ENCODE peak calls at places on chromosomes 6 and 20, in eight cellular contexts. I is pancreas, X is BJ, O is GM23338, T is endodermal cell, A is HFF-Myc, H is K562, R is GM12865. W is an unnamed sample.

GRCh38 chr6:166056637-166057036 is 111.0 kb downstream of the TBXT start:
- DNase-seq in I (no peak), X (no peak), O (no peak), T (no peak), A (no peak), H (no peak), R (no peak), W (no peak)

GRCh38 chr6:135423649-135424128 is 73.9 kb downstream of the AHI1 start:
- DNase-seq in I (no peak), X (peak; percentile 4), O (peak; percentile 63), T (no peak), A (peak; percentile 9), H (peak; percentile 56), R (peak; percentile 68), W (no peak)

GRCh38 chr6:33710296-33711121 is 991 bp downstream of the UQCC2 start:
- DNase-seq in I (no peak), X (no peak), O (no peak), T (no peak), A (no peak), H (peak; percentile 35), R (peak; percentile 33), W (no peak)

GRCh38 chr20:44862286-44862685 is 23.2 kb upstream of the YWHAB start:
- DNase-seq in I (no peak), X (no peak), O (no peak), T (no peak), A (no peak), H (no peak), R (no peak), W (no peak)

GRCh38 chr6:110703906-110704594 is 111.2 kb downstream of the CDK19 start:
- DNase-seq in I (no peak), X (no peak), O (no peak), T (no peak), A (no peak), H (no peak), R (no peak), W (no peak)

GRCh38 chr20:61942526-61942925 is 123.2 kb downstream of the TAF4 start:
- DNase-seq in I (no peak), X (no peak), O (no peak), T (no peak), A (no peak), H (no peak), R (no peak), W (no peak)

GRCh38 chr6:2514965-2515543 is 235.7 kb downstream of the MYLK4 start:
- DNase-seq in I (no peak), X (no peak), O (no peak), T (no peak), A (no peak), H (no peak), R (no peak), W (no peak)

GRCh38 chr6:121531658-121532167 is 96.3 kb downstream of the GJA1 start:
- DNase-seq in I (no peak), X (no peak), O (no peak), T (no peak), A (no peak), H (no peak), R (no peak), W (no peak)

GRCh38 chr20:23225407-23226060 is 125.1 kb upstream of the NXT1 start:
- DNase-seq in I (no peak), X (no peak), O (no peak), T (no peak), A (no peak), H (peak; percentile 16), R (no peak), W (peak; percentile 51)

GRCh38 chr20:9015984-9016324 is 52.9 kb upstream of the PLCB4 start:
- DNase-seq in I (no peak), X (no peak), O (peak; percentile 70), T (no peak), A (no peak), H (no peak), R (no peak), W (peak; percentile 5)

GRCh38 chr6:166777096-166777630 is 150.1 kb upstream of the RPS6KA2 start:
- DNase-seq in I (no peak), X (no peak), O (no peak), T (no peak), A (no peak), H (no peak), R (no peak), W (no peak)

GRCh38 chr6:3438190-3439167 is 18.4 kb downstream of the SLC22A23 start:
- DNase-seq in I (no peak), X (no peak), O (no peak), T (peak; percentile 59), A (no peak), H (no peak), R (no peak), W (peak; percentile 79)

GRCh38 chr6:5084192-5084786 is 852 bp upstream of the PPP1R3G start:
- DNase-seq in I (no peak), X (no peak), O (peak; percentile 61), T (no peak), A (no peak), H (peak; percentile 46), R (peak; percentile 28), W (no peak)

GRCh38 chr20:20369353-20370086 is 1.6 kb downstream of the INSM1 start:
- DNase-seq in I (no peak), X (no peak), O (peak; percentile 72), T (peak; percentile 88), A (no peak), H (no peak), R (peak; percentile 49), W (no peak)

GRCh38 chr6:150631283-150631981 is 31.7 kb downstream of the PLEKHG1 start:
- DNase-seq in I (no peak), X (no peak), O (no peak), T (no peak), A (no peak), H (no peak), R (peak; percentile 37), W (no peak)

GRCh38 chr20:33305591-33306057 is 22.6 kb downstream of the BPIFB1 start:
- DNase-seq in I (no peak), X (no peak), O (no peak), T (no peak), A (no peak), H (no peak), R (no peak), W (no peak)

GRCh38 chr6:118672678-118673077 is 21.3 kb upstream of the CEP85L start:
- DNase-seq in I (no peak), X (no peak), O (no peak), T (no peak), A (no peak), H (no peak), R (no peak), W (no peak)

GRCh38 chr6:150297327-150298028 is 71.3 kb upstream of the IYD start:
- DNase-seq in I (no peak), X (no peak), O (no peak), T (no peak), A (no peak), H (peak; percentile 72), R (no peak), W (no peak)

GRCh38 chr20:611047-611842 is 1.1 kb upstream of the TCF15 start:
- DNase-seq in I (no peak), X (no peak), O (no peak), T (no peak), A (no peak), H (no peak), R (no peak), W (no peak)

GRCh38 chr6:38802497-38802896 is 87.4 kb downstream of the DNAH8 start:
- DNase-seq in I (no peak), X (no peak), O (no peak), T (no peak), A (no peak), H (no peak), R (no peak), W (no peak)

GRCh38 chr6:157248264-157248663 is 75.1 kb downstream of the TMEM242 start:
- DNase-seq in I (no peak), X (no peak), O (no peak), T (no peak), A (no peak), H (no peak), R (no peak), W (no peak)

GRCh38 chr20:32205502-32206382 is 1.8 kb downstream of the PLAGL2 start:
- DNase-seq in I (no peak), X (no peak), O (no peak), T (no peak), A (no peak), H (no peak), R (peak; percentile 33), W (no peak)

GRCh38 chr6:118548136-118548535 is at the start of gene PLN:
- DNase-seq in I (no peak), X (no peak), O (no peak), T (no peak), A (no peak), H (peak; percentile 24), R (no peak), W (no peak)

GRCh38 chr6:16129623-16130243 is 847 bp downstream of the MYLIP start:
- DNase-seq in I (peak; percentile 59), X (no peak), O (peak; percentile 36), T (peak; percentile 78), A (no peak), H (no peak), R (peak; percentile 46), W (no peak)

GRCh38 chr20:21571841-21572690 is 58.2 kb upstream of the NKX2-2 start:
- DNase-seq in I (no peak), X (no peak), O (peak; percentile 58), T (peak; percentile 59), A (peak; percentile 1), H (peak; percentile 26), R (peak; percentile 13), W (no peak)

GRCh38 chr20:48656661-48657211 is 171.1 kb downstream of the PREX1 start:
- DNase-seq in I (peak; percentile 38), X (no peak), O (peak; percentile 78), T (peak; percentile 88), A (no peak), H (peak; percentile 68), R (no peak), W (no peak)
- TF ChIP-seq CTCF in I (no peak), X (peak; percentile 23), O (peak; percentile 87), T (peak; percentile 72), A (no peak), H (peak; percentile 57), R (peak; percentile 3), W (no peak)

DNA sequence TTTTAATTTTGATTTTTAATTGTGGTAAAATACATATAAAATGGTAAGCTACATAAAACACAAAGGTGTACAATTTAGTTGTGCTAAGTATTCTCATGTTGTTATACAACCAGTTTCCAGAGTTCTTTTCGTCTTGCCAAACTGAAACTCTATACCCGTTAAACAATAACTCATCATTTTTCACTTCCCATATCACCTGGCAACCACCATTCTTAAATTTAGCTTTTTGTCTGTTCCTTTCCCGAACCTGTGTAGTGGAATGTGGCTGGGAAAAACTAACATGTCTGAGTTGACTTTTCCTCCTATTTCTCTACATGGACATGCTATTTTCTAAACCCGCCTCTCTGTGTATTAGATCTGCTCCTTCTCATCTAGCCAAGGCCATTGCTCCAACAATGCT is 27.6 kb downstream of the RPRD1B start:
- DNase-seq in I (no peak), X (no peak), O (no peak), T (no peak), A (no peak), H (no peak), R (peak; percentile 37), W (no peak)
- H3K4me3 ChIP-seq in I (no peak overlapping the region), X (no peak overlapping the region), O (no peak overlapping the region), T (no peak overlapping the region), A (no peak overlapping the region), H (no peak overlapping the region), R (no peak overlapping the region), W (no peak overlapping the region)

GRCh38 chr20:58179432-58180099 is 48.9 kb downstream of the ANKRD60 start:
- DNase-seq in I (peak; percentile 61), X (no peak), O (peak; percentile 80), T (peak; percentile 90), A (no peak), H (peak; percentile 80), R (peak; percentile 44), W (no peak)
- TF ChIP-seq CTCF in I (peak; percentile 99), X (peak; percentile 82), O (peak; percentile 84), T (peak; percentile 99), A (peak; percentile 91), H (peak; percentile 85), R (peak; percentile 88), W (peak; percentile 92)

GRCh38 chr6:41922154-41922553 is 855 bp downstream of the BYSL start:
- DNase-seq in I (no peak), X (no peak), O (peak; percentile 31), T (no peak), A (no peak), H (no peak), R (no peak), W (no peak)
- H3K4me3 ChIP-seq in I (peak overlapping the region; percentile 80), X (peak overlapping the region; percentile 77), O (peak overlapping the region; percentile 75), T (peak overlapping the region; percentile 94), A (peak overlapping the region; percentile 64), H (peak overlapping the region; percentile 82), R (peak overlapping the region; percentile 89), W (peak overlapping the region; percentile 98)